ENCODE peak calls at places on chromosome 13, in four cellular contexts. B, Y, E and Z are unnamed samples.

GRCh38 chr13:110006304-110006703 is 219.9 kb upstream of the IRS2 start:
- DNase-seq in B (no peak), Y (peak), E (no peak), Z (peak)

GRCh38 chr13:51761638-51762350 is 42.2 kb downstream of the DHRS12 start:
- DNase-seq in E (no peak), Y (peak), B (no peak), Z (peak)

GRCh38 chr13:60538566-60538965 is 141.5 kb downstream of the TDRD3 start:
- DNase-seq in B (no peak), E (no peak), Y (peak), Z (no peak)

GRCh38 chr13:22064854-22065646 is 394.2 kb downstream of the FGF9 start:
- DNase-seq in B (no peak), E (no peak), Y (no peak), Z (no peak)

GRCh38 chr13:72540818-72541217 is 186.6 kb downstream of the MZT1 start:
- DNase-seq in Y (no peak), E (no peak), B (no peak), Z (no peak)

GRCh38 chr13:44111701-44112100 is 232.0 kb downstream of the LACC1 start:
- DNase-seq in Y (no peak), B (no peak), E (no peak), Z (no peak)

GRCh38 chr13:113879506-113880360 is 15.9 kb upstream of the GAS6 start:
- DNase-seq in B (no peak), E (no peak), Y (no peak), Z (no peak)

GRCh38 chr13:23813635-23814034 is 75.6 kb downstream of the MIPEP start:
- DNase-seq in E (no peak), B (no peak), Y (no peak), Z (no peak)

GRCh38 chr13:112733112-112733511 is 43.3 kb downstream of the ATP11A start:
- DNase-seq in Y (no peak), E (no peak), B (no peak), Z (no peak)